ENCODE peak calls at places on chromosomes 13 and 19, in seven cellular contexts. N is neuronal stem cell, W is HCT116, I is H9, P is IMR-90, R is SK-N-SH, X is HepG2. M is an unnamed sample.
A peak's percentile ranks its signal among the peaks of the same experiment; 100 is the strongest.

GRCh38 chr13:66425741-66426140 is 804.4 kb downstream of the PCDH9 start:
- DNase-seq in R (no peak), W (no peak), N (no peak), I (no peak), X (no peak), P (peak; percentile 24), M (no peak)

GRCh38 chr13:28485551-28485950 is 9.4 kb downstream of the FLT1 start:
- DNase-seq in N (no peak), P (no peak), R (no peak), I (no peak), W (no peak), X (no peak), M (no peak)

GRCh38 chr13:97567510-97568243 is 133.7 kb downstream of the RAP2A start:
- DNase-seq in N (no peak), W (peak; percentile 40), I (peak; percentile 45), P (peak; percentile 50), R (no peak), X (peak; percentile 54), M (no peak)

GRCh38 chr13:95301947-95302386 is 716 bp upstream of the ABCC4 start:
- DNase-seq in P (no peak), X (no peak), N (peak; percentile 51), W (no peak), I (no peak), R (peak; percentile 79), M (no peak)

GRCh38 chr13:38888309-38888708 is 102.3 kb downstream of the STOML3 start:
- DNase-seq in R (no peak), X (no peak), P (peak; percentile 31), I (no peak), W (no peak), N (no peak), M (no peak)

GRCh38 chr13:80029170-80029569 is 311.8 kb downstream of the SPRY2 start:
- DNase-seq in I (no peak), W (no peak), R (no peak), N (no peak), P (no peak), X (no peak), M (no peak)

GRCh38 chr13:98461525-98462240 is 115.2 kb downstream of the STK24 start:
- DNase-seq in R (no peak), W (no peak), P (no peak), X (no peak), I (no peak), N (no peak), M (no peak)

GRCh38 chr19:48632692-48633147 is 4.5 kb downstream of the DBP start:
- DNase-seq in X (no peak), I (no peak), R (no peak), P (peak; percentile 53), N (no peak), W (no peak), M (no peak)

GRCh38 chr13:41917641-41918040 is 43.3 kb downstream of the VWA8 start:
- DNase-seq in P (peak; percentile 88), W (no peak), X (no peak), N (no peak), I (no peak), R (no peak), M (no peak)

GRCh38 chr13:33799950-33800592 is 17.9 kb upstream of the RFC3 start:
- DNase-seq in P (peak; percentile 46), N (no peak), X (peak; percentile 38), R (peak; percentile 19), W (peak; percentile 12), I (no peak), M (peak; percentile 87)

GRCh38 chr13:19984430-19985218 is 26.1 kb downstream of the ZMYM2 start:
- DNase-seq in I (no peak), R (peak; percentile 20), N (peak; percentile 3), X (peak; percentile 16), P (peak; percentile 72), W (peak; percentile 12), M (peak; percentile 81)

GRCh38 chr19:1411255-1412191 is 4.1 kb downstream of the DAZAP1 start:
- DNase-seq in N (no peak), P (peak; percentile 54), I (no peak), W (no peak), R (no peak), X (no peak), M (no peak)

GRCh38 chr19:43429395-43429794 is 14.7 kb downstream of the TEX101 start:
- DNase-seq in I (no peak), P (no peak), W (no peak), R (no peak), X (no peak), N (no peak), M (no peak)

GRCh38 chr13:101648766-101649489 is 196.5 kb downstream of the ITGBL1 start:
- DNase-seq in N (no peak), R (no peak), X (no peak), W (no peak), I (no peak), P (no peak), M (no peak)

GRCh38 chr19:34480971-34481821 is at the start of gene WTIP:
- DNase-seq in R (peak; percentile 78), P (peak; percentile 88), W (peak; percentile 18), I (peak; percentile 74), X (peak; percentile 62), N (peak; percentile 89), M (no peak)

GRCh38 chr19:13010038-13010991 is 15.0 kb downstream of the NFIX start:
- DNase-seq in R (no peak), X (no peak), W (no peak), I (peak; percentile 48), P (no peak), N (no peak), M (no peak)
- H3K27ac ChIP-seq in R (no peak overlapping the region), X (no peak overlapping the region), W (no peak overlapping the region), I (no peak overlapping the region), P (no peak overlapping the region), N (no peak overlapping the region), M (no peak overlapping the region)

GRCh38 chr19:16821081-16821480 is 8.1 kb upstream of the SIN3B start:
- DNase-seq in N (no peak), W (no peak), I (no peak), R (no peak), X (no peak), P (no peak), M (no peak)

GRCh38 chr19:16822648-16823047 is 6.5 kb upstream of the SIN3B start:
- DNase-seq in P (no peak), X (no peak), I (no peak), W (peak; percentile 21), R (no peak), N (no peak), M (no peak)

GRCh38 chr19:16828990-16829821 is at the start of gene SIN3B:
- DNase-seq in I (peak; percentile 90), X (peak; percentile 77), N (peak; percentile 90), P (peak; percentile 82), W (peak; percentile 83), R (peak; percentile 97), M (peak; percentile 98)

GRCh38 chr19:16825312-16826168 is 3.7 kb upstream of the SIN3B start:
- DNase-seq in I (peak; percentile 79), N (no peak), X (no peak), R (peak; percentile 33), W (no peak), P (peak; percentile 63), M (no peak)

GRCh38 chr19:16824658-16825311 is 4.4 kb upstream of the SIN3B start:
- DNase-seq in R (no peak), P (peak; percentile 51), X (no peak), I (no peak), N (no peak), W (no peak), M (no peak)
- H3K4me2 ChIP-seq in R (peak overlapping the region; percentile 72), P (peak overlapping the region; percentile 79), X (peak overlapping the region; percentile 72), I (peak overlapping the region; percentile 52), N (no peak overlapping the region), W (peak overlapping the region; percentile 11), M (no peak overlapping the region)

GRCh38 chr19:4386038-4386782 is 14.1 kb downstream of the SH3GL1 start:
- DNase-seq in R (no peak), N (no peak), W (no peak), X (no peak), I (no peak), P (peak; percentile 53), M (no peak)

GRCh38 chr19:4389064-4389375 is 11.3 kb downstream of the SH3GL1 start:
- DNase-seq in N (no peak), P (no peak), I (no peak), R (no peak), X (no peak), W (no peak), M (no peak)

GRCh38 chr19:4389511-4390016 is 10.8 kb downstream of the SH3GL1 start:
- DNase-seq in P (no peak), R (no peak), N (no peak), W (no peak), X (no peak), I (no peak), M (no peak)

GRCh38 chr19:4390017-4390861 is 10.1 kb downstream of the SH3GL1 start:
- DNase-seq in P (peak; percentile 56), X (no peak), N (no peak), R (no peak), I (peak; percentile 82), W (no peak), M (no peak)

DNA sequence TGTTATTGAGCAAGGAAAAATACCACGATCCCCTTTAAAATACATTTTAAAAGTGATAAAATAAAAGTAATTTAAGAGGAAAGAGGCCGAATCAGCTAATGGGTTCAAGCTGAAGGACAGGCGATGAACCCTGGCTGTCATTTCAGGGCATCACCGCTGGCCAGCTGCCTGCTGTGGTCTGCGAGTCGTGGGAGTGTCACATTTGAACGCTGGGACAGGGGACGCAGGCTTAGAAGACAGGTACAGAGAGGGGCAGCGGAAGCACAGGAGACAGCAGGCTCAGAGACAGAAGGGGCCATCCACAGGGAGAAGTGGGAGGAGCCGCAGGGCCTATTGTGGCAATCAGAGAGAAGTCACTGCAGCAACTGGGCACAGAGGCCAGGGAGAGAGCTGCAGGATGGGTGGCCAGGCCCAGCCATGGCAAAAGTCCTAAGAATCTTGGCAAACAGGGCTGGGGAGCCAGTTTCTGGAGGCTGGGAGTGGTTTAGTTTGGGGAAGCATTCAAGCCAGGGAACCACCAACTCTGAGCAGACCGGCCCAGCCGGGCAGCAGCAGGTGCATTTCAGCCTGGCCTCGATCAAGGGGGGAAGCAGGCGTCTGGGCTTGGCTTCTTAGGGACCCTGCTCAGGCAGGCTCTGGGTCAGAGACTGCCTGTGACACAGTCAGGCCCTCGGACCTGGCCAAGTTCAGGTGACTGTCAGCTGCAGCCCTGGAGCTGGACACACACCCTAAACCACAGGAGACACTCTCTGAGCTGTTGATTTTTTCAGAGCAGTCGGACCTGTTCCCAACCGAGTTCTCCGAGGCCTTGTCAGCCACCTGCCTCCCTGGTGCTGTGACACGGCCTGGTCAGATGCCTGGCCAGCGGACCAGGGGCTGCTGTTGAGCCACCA is 11.9 kb downstream of the SH3GL1 start:
- DNase-seq in N (no peak), X (no peak), R (no peak), W (no peak), I (no peak), P (no peak), M (no peak)
- H3K9ac ChIP-seq in N (peak overlapping the region; percentile 75), X (peak overlapping the region; percentile 24), R (no peak overlapping the region), W (no peak overlapping the region), I (no peak overlapping the region), P (no peak overlapping the region), M (no peak overlapping the region)

DNA sequence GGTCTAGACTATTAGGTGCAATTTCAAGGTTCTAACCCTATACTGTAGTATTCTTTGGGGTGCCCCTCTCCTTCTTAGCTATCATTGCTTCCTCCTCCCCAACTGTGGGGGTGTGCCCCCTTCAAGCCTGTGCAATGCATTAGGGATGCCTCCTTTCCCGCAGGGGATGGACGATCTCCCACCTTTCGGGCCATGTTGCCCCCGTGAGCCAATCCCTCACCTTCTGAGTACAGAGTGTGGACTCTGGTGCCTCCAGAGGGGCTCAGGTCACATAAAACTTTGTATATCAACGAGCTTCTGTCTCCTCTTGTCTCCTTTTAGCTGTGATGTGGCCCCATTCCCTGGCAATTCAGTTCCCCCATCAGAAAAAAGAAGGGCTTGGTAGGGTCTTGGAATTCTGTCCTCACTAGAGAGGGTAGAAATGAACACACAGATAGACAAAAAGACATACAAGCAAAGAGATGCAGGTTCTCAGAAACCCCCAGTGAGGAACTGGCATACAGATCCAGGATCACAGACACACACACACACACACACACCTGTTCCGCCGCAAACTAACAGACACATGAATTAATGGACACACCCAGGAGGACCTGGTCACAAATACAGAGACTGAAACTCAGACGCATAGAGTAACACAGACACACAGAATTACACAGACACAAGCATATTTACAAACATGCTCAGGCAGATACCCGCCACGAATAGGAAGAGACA is 2.5 kb upstream of the HNRNPUL1 start:
- DNase-seq in I (no peak), R (no peak), N (no peak), W (no peak), X (no peak), P (no peak), M (no peak)
- H3K27ac ChIP-seq in I (no peak overlapping the region), R (peak overlapping the region; percentile 95), N (no peak overlapping the region), W (peak overlapping the region; percentile 69), X (no peak overlapping the region), P (peak overlapping the region; percentile 69), M (no peak overlapping the region)

M was measured in Karpas-422.